ENCODE peak calls at places on chromosome 10, in seven cellular contexts. Z is GM23248, I is keratinocyte, K is mammary epithelial cell, W is body of pancreas, V is GM23338, L is RWPE1. Q is an unnamed sample.
A peak's percentile ranks its signal among the peaks of the same experiment; 100 is the strongest.

GRCh38 chr10:83880252-83880791 is 259.0 kb upstream of the GHITM start:
- DNase-seq in V (no peak), I (no peak), W (no peak), Z (no peak), L (no peak), K (no peak), Q (no peak)

GRCh38 chr10:119296703-119297102 is 89.3 kb downstream of the GRK5 start:
- DNase-seq in W (peak; percentile 95), V (no peak), I (no peak), L (no peak), K (no peak), Z (peak; percentile 18), Q (no peak)

GRCh38 chr10:31584789-31585406 is 265.9 kb downstream of the ZEB1 start:
- DNase-seq in Z (no peak), V (no peak), W (no peak), L (no peak), I (no peak), K (no peak), Q (no peak)

GRCh38 chr10:129755075-129756020 is 208.7 kb downstream of the EBF3 start:
- DNase-seq in K (no peak), Z (no peak), W (no peak), V (no peak), I (no peak), L (no peak), Q (no peak)

GRCh38 chr10:12934777-12935176 is 66.7 kb downstream of the CCDC3 start:
- DNase-seq in W (no peak), I (no peak), V (no peak), K (peak; percentile 85), L (peak; percentile 44), Z (peak; percentile 21), Q (no peak)

GRCh38 chr10:118496525-118496924 is 98.9 kb downstream of the PRLHR start:
- DNase-seq in V (no peak), W (peak; percentile 81), L (no peak), Z (no peak), K (no peak), I (no peak), Q (no peak)

GRCh38 chr10:100761191-100761590 is 15.8 kb downstream of the PAX2 start:
- DNase-seq in Z (no peak), L (no peak), K (no peak), V (no peak), W (no peak), I (no peak), Q (no peak)

GRCh38 chr10:115956225-115957009 is 316.6 kb downstream of the GFRA1 start:
- DNase-seq in W (no peak), K (no peak), I (no peak), L (no peak), V (no peak), Z (peak; percentile 42), Q (no peak)

GRCh38 chr10:127585519-127586023 is 36.5 kb downstream of the NPS start:
- DNase-seq in W (no peak), V (no peak), Z (no peak), L (no peak), I (no peak), K (no peak), Q (no peak)

GRCh38 chr10:60564475-60564874 is 174.8 kb upstream of the ANK3 start:
- DNase-seq in W (no peak), L (no peak), I (no peak), Z (peak; percentile 7), V (no peak), K (no peak), Q (no peak)

GRCh38 chr10:29736325-29737208 is 101.8 kb upstream of the SVIL start:
- DNase-seq in I (no peak), W (peak; percentile 71), V (peak; percentile 72), L (peak; percentile 69), Z (peak; percentile 77), K (peak; percentile 61), Q (peak; percentile 75)

GRCh38 chr10:43315096-43315495 is 48.2 kb upstream of the RASGEF1A start:
- DNase-seq in I (no peak), W (no peak), L (no peak), K (no peak), V (no peak), Z (no peak), Q (no peak)

GRCh38 chr10:96413151-96413787 is 54.5 kb upstream of the OPALIN start:
- DNase-seq in L (no peak), Z (no peak), W (no peak), V (peak; percentile 61), I (no peak), K (no peak), Q (no peak)

GRCh38 chr10:132441818-132442217 is 44.8 kb downstream of the PWWP2B start:
- DNase-seq in K (no peak), I (no peak), V (no peak), W (no peak), Z (no peak), L (no peak), Q (no peak)

GRCh38 chr10:102241037-102241443 is 272 bp downstream of the PITX3 start:
- DNase-seq in K (no peak), W (no peak), V (no peak), L (no peak), I (no peak), Z (no peak), Q (no peak)

GRCh38 chr10:58956926-58957325 is 219.5 kb upstream of the PHYHIPL start:
- DNase-seq in V (no peak), K (no peak), W (no peak), L (no peak), I (no peak), Z (peak; percentile 49), Q (no peak)

GRCh38 chr10:125707852-125708468 is 11.5 kb upstream of the EDRF1 start:
- DNase-seq in W (no peak), V (no peak), K (peak; percentile 26), L (peak; percentile 38), I (no peak), Z (peak; percentile 54), Q (no peak)

GRCh38 chr10:128579280-128579679 is 453.1 kb upstream of the MKI67 start:
- DNase-seq in Z (no peak), W (no peak), I (no peak), V (no peak), L (no peak), K (no peak), Q (no peak)

GRCh38 chr10:8738987-8739386 is 684.5 kb downstream of the GATA3 start:
- DNase-seq in Z (no peak), L (no peak), W (no peak), I (no peak), K (no peak), V (peak; percentile 1), Q (no peak)

GRCh38 chr10:23779287-23779686 is 340.4 kb downstream of the OTUD1 start:
- DNase-seq in L (no peak), W (no peak), I (no peak), V (no peak), Z (no peak), K (peak; percentile 1), Q (no peak)

GRCh38 chr10:14925268-14925667 is 28.6 kb downstream of the DCLRE1C start:
- DNase-seq in Z (no peak), L (no peak), K (no peak), W (no peak), V (no peak), I (no peak), Q (no peak)

GRCh38 chr10:14926722-14927416 is 27.0 kb downstream of the DCLRE1C start:
- DNase-seq in W (no peak), V (no peak), I (no peak), L (no peak), Z (no peak), K (no peak), Q (no peak)

GRCh38 chr10:14918964-14919363 is 34.9 kb downstream of the DCLRE1C start:
- DNase-seq in I (no peak), W (no peak), L (no peak), V (no peak), K (no peak), Z (no peak), Q (no peak)

GRCh38 chr10:14926061-14926470 is 27.8 kb downstream of the DCLRE1C start:
- DNase-seq in W (peak; percentile 14), L (no peak), Z (no peak), V (no peak), I (no peak), K (no peak), Q (no peak)

DNA sequence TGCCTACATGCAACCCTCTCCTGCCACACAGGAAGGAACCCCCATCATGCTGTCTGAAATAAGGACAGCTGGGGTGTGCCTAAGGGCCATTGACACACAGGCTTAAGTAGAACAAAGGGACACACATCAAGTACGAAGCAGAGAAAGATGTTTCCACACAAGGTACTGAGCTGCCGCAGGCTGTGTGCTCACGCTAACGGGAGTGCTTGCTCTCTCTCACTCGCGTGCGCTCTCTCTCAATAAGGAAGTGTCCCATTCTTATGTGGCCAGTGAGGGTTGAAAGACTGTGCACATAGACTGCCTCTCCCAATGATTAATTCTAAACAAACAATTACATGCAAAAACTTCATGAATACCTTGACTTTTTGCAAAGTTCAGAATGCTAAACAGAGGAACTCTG is 29.9 kb downstream of the DCLRE1C start:
- DNase-seq in L (no peak), I (no peak), K (no peak), V (no peak), W (no peak), Z (no peak), Q (no peak)
- H3K27ac ChIP-seq in L (no peak overlapping the region), I (no peak overlapping the region), K (no peak overlapping the region), V (no peak overlapping the region), W (no peak overlapping the region), Z (no peak overlapping the region), Q (no peak overlapping the region)

GRCh38 chr10:104085801-104086400 is at the start of gene COL17A1:
- DNase-seq in K (peak; percentile 88), L (peak; percentile 70), Z (no peak), W (no peak), V (no peak), I (no peak), Q (no peak)

GRCh38 chr10:104081998-104082397 is 3.7 kb downstream of the COL17A1 start:
- DNase-seq in K (peak; percentile 46), I (no peak), Z (no peak), W (no peak), V (no peak), L (no peak), Q (no peak)

GRCh38 chr10:104080762-104081161 is 4.9 kb downstream of the COL17A1 start:
- DNase-seq in W (peak; percentile 33), K (no peak), Z (peak; percentile 54), I (no peak), V (peak; percentile 67), L (peak; percentile 42), Q (no peak)

GRCh38 chr10:104088239-104088638 is 2.6 kb upstream of the COL17A1 start:
- DNase-seq in W (no peak), I (no peak), V (no peak), K (no peak), L (no peak), Z (no peak), Q (no peak)

GRCh38 chr10:104084482-104085142 is 1.1 kb downstream of the COL17A1 start:
- DNase-seq in W (no peak), I (no peak), K (no peak), L (no peak), Z (no peak), V (no peak), Q (no peak)
- H3K27ac ChIP-seq in W (no peak overlapping the region), I (peak overlapping the region; percentile 99), K (peak overlapping the region; percentile 100), L (peak overlapping the region; percentile 82), Z (no peak overlapping the region), V (no peak overlapping the region), Q (no peak overlapping the region)

GRCh38 chr10:86256690-86257315 is 109.8 kb downstream of the GRID1 start:
- DNase-seq in I (no peak), Z (no peak), L (no peak), W (no peak), K (no peak), V (no peak), Q (no peak)
- H3K27ac ChIP-seq in I (no peak overlapping the region), Z (no peak overlapping the region), L (no peak overlapping the region), W (no peak overlapping the region), K (no peak overlapping the region), V (no peak overlapping the region), Q (no peak overlapping the region)

GRCh38 chr10:2701802-2702201 is 365.5 kb upstream of the PFKP start:
- DNase-seq in L (no peak), I (no peak), W (no peak), V (peak; percentile 20), Z (no peak), K (no peak), Q (no peak)

GRCh38 chr10:2700626-2701305 is 366.6 kb upstream of the PFKP start:
- DNase-seq in V (no peak), Z (no peak), W (no peak), K (no peak), I (no peak), L (no peak), Q (no peak)
- H3K27ac ChIP-seq in V (no peak overlapping the region), Z (no peak overlapping the region), W (no peak overlapping the region), K (no peak overlapping the region), I (no peak overlapping the region), L (no peak overlapping the region), Q (no peak overlapping the region)

Q was measured in ovary.